ENCODE peak calls at places on chromosome 18, in seven cellular contexts. N, A, C, S, U, T and H are unnamed samples.

GRCh38 chr18:77131100-77131651 is 1.4 kb downstream of the MBP start:
- DNase-seq in U (no peak), T (no peak), A (no peak), S (no peak), C (no peak), N (no peak), H (no peak)

GRCh38 chr18:43061816-43062215 is 53.7 kb downstream of the RIT2 start:
- DNase-seq in U (no peak), C (no peak), A (no peak), S (no peak), T (no peak), N (no peak), H (peak; percentile 39)

GRCh38 chr18:11293794-11294193 is 144.4 kb upstream of the PIEZO2 start:
- DNase-seq in S (no peak), C (no peak), A (no peak), N (no peak), U (no peak), T (no peak), H (no peak)

GRCh38 chr18:21004721-21005120 is 106.9 kb downstream of the ROCK1 start:
- DNase-seq in U (no peak), T (no peak), N (peak; percentile 85), A (peak; percentile 86), S (no peak), C (no peak), H (no peak)

GRCh38 chr18:22504665-22505064 is 87.0 kb upstream of the CTAGE1 start:
- DNase-seq in C (no peak), N (peak; percentile 88), U (no peak), A (peak; percentile 68), S (no peak), T (no peak), H (no peak)

GRCh38 chr18:21275645-21276044 is 33.6 kb downstream of the GREB1L start:
- DNase-seq in N (no peak), U (no peak), A (no peak), S (no peak), T (no peak), C (no peak), H (no peak)

GRCh38 chr18:77106331-77106730 is 26.3 kb downstream of the MBP start:
- DNase-seq in N (no peak), A (no peak), C (no peak), S (no peak), U (no peak), T (no peak), H (no peak)

GRCh38 chr18:50143295-50143694 is 51.7 kb downstream of the MYO5B start:
- DNase-seq in U (no peak), N (no peak), C (no peak), T (no peak), S (peak; percentile 19), A (no peak), H (no peak)

GRCh38 chr18:36297419-36298112 is at the start of gene FHOD3:
- DNase-seq in T (peak; percentile 71), A (peak; percentile 49), C (peak; percentile 82), U (peak; percentile 86), N (peak; percentile 51), S (peak; percentile 72), H (peak; percentile 83)

GRCh38 chr18:70372450-70373061 is 83.7 kb downstream of the SOCS6 start:
- DNase-seq in N (no peak), C (no peak), U (no peak), S (no peak), T (no peak), A (no peak), H (no peak)

GRCh38 chr18:76464281-76465259 is 30.5 kb downstream of the ZNF516 start:
- DNase-seq in U (no peak), S (no peak), N (no peak), C (no peak), T (no peak), A (no peak), H (no peak)

GRCh38 chr18:47893939-47894699 is 36.3 kb downstream of the SMAD2 start:
- DNase-seq in N (no peak), T (no peak), A (peak; percentile 10), U (no peak), C (no peak), S (no peak), H (no peak)

GRCh38 chr18:55830490-55830889 is 242.5 kb upstream of the TCF4 start:
- DNase-seq in N (no peak), C (no peak), S (no peak), T (no peak), A (no peak), U (no peak), H (no peak)

GRCh38 chr18:22433960-22434359 is 16.2 kb upstream of the CTAGE1 start:
- DNase-seq in N (no peak), C (no peak), S (no peak), U (no peak), T (no peak), A (peak; percentile 17), H (no peak)

GRCh38 chr18:62781262-62781661 is 65.9 kb downstream of the PHLPP1 start:
- DNase-seq in N (no peak), A (no peak), C (no peak), S (no peak), U (no peak), T (peak; percentile 46), H (no peak)

DNA sequence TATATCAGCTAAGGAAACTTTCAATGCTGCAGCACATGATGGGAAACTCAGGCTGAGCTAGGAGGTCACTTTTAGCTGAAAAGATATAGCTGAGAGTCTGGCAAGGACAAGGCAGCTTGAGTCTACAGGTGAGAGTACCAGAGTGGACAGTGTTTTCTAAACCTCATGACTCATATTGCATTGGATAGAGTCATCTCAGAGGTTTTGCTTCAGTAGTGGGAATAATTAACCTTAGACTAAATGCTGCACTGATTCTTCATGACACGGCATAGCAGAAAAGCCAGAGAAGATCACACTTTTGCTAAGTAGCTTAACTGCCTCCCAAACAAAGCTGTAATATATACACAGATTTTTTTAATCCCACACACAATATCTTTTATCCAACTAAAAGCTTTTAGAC is 865.0 kb upstream of the CDH2 start:
- DNase-seq in N (no peak), C (no peak), T (no peak), A (no peak), S (no peak), U (no peak), H (no peak)
- H3K4ac ChIP-seq in N (no peak overlapping the region), C (no peak overlapping the region), T (no peak overlapping the region), A (no peak overlapping the region), S (no peak overlapping the region), U (no peak overlapping the region), H (no peak overlapping the region)

DNA sequence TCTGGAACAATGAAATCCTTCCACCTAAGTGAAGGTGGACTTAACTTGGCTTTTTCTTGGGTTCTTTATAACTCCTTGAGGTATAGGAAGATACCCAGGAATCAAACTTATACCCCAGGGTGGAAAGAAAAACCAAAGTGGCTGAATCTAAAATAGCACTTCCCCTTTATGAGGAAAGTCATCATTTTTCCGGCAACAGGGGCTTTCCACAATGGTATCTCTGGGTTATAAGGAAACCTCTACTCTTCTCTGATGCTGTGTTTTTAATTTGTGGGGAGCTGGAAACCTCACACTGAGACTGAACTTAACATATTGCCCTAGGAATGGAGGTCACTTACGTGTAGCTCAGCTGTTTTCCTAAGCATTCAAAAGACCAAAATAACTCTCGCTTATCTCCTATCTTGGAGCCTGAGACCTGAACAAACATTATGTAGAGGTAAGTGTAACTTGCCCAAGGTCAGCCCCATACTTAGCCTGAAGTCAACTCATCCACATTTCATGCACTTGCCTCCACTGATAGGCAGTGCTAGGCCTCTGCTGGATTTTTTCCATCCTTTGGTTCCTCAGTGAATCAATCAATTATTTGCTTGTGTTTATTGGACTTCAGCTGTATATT is 117.9 kb downstream of the SETBP1 start:
- DNase-seq in N (no peak), A (no peak), T (no peak), S (no peak), C (no peak), U (no peak), H (no peak)
- H3K4ac ChIP-seq in N (no peak overlapping the region), A (no peak overlapping the region), T (no peak overlapping the region), S (no peak overlapping the region), C (no peak overlapping the region), U (no peak overlapping the region), H (no peak overlapping the region)

GRCh38 chr18:78665644-78666043 is 314.0 kb upstream of the SALL3 start:
- DNase-seq in U (no peak), T (no peak), C (no peak), N (no peak), A (no peak), S (no peak), H (no peak)

GRCh38 chr18:78664851-78665250 is 314.8 kb upstream of the SALL3 start:
- DNase-seq in C (no peak), T (no peak), A (no peak), S (no peak), N (no peak), U (no peak), H (no peak)

GRCh38 chr18:78662879-78663278 is 316.7 kb upstream of the SALL3 start:
- DNase-seq in S (no peak), A (no peak), U (no peak), T (no peak), C (no peak), N (no peak), H (no peak)

GRCh38 chr18:78664048-78664447 is 315.6 kb upstream of the SALL3 start:
- DNase-seq in T (no peak), N (no peak), A (no peak), U (no peak), S (no peak), C (no peak), H (no peak)

DNA sequence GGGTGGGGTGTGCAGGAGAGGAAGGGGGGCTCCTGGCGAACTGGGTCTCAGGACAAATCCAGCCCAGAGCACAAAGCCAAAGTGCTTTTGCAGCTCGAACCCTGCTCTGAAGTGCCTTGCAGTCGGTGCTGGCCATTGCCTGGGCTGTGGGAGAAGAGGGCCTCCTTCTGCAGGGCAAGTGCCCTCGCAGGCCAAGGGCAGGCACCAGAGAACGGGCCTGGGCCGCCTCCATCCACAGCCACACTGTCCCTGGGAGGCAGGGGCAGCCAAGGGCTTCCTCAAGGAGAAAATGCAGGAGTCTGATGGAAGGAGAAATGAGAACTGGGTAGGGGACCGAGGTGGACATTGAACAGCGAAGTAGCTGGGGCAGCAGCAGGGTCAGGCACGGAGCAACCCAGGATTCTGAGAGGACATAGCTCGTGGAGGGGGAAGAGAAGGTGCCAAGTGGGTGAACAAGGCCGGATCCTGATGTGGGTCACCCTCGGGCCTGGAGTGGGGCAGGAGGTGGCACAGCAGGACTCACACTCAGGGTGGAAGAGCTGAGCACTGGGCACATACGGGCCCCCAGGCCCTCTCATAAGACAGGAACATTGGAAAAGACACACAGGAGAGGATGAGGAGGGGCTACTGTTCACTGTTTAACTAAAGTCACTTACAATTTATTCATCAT is 312.8 kb upstream of the SALL3 start:
- DNase-seq in C (no peak), S (no peak), T (no peak), A (no peak), U (no peak), N (no peak), H (no peak)
- H3K4ac ChIP-seq in C (no peak overlapping the region), S (no peak overlapping the region), T (no peak overlapping the region), A (no peak overlapping the region), U (no peak overlapping the region), N (no peak overlapping the region), H (no peak overlapping the region)

GRCh38 chr18:12996661-12997292 is 5.6 kb downstream of the CEP192 start:
- DNase-seq in A (no peak), C (no peak), U (no peak), N (no peak), T (no peak), S (no peak), H (no peak)
- H3K4ac ChIP-seq in A (no peak overlapping the region), C (no peak overlapping the region), U (no peak overlapping the region), N (no peak overlapping the region), T (peak overlapping the region; percentile 23), S (no peak overlapping the region), H (no peak overlapping the region)